ENCODE peak calls at places on chromosome 4, in five cellular contexts. D is cardiac muscle cell, W is lower lobe of right lung, R is lung, X is Caco-2. K is an unnamed sample.

GRCh38 chr4:139419388-139419914 is 34.5 kb upstream of the RAB33B start:
- DNase-seq in D (peak; percentile 92), W (no peak), R (peak; percentile 49), X (no peak), K (peak; percentile 17)

GRCh38 chr4:3688018-3688998 is 77.9 kb upstream of the ADRA2C start:
- DNase-seq in D (no peak), W (no peak), R (no peak), X (no peak), K (no peak)

GRCh38 chr4:112266823-112267222 is 18.9 kb downstream of the TIFA start:
- DNase-seq in D (peak; percentile 54), W (no peak), R (no peak), X (no peak), K (no peak)

GRCh38 chr4:150178161-150178560 is 99.9 kb downstream of the DCLK2 start:
- DNase-seq in D (no peak), W (no peak), R (no peak), X (no peak), K (no peak)

GRCh38 chr4:108651068-108651794 is 832 bp downstream of the OSTC start:
- DNase-seq in D (peak; percentile 63), W (no peak), R (no peak), X (peak; percentile 6), K (no peak)

GRCh38 chr4:105496899-105497298 is 23.0 kb upstream of the PPA2 start:
- DNase-seq in D (no peak), W (no peak), R (no peak), X (peak; percentile 24), K (no peak)

GRCh38 chr4:6471303-6472007 is 959 bp downstream of the PPP2R2C start:
- DNase-seq in D (no peak), W (no peak), R (no peak), X (no peak), K (no peak)

GRCh38 chr4:76087007-76087769 is 12.7 kb downstream of the ART3 start:
- DNase-seq in D (peak; percentile 80), W (no peak), R (no peak), X (peak; percentile 71), K (no peak)

GRCh38 chr4:7434766-7435150 is at the start of gene PSAPL1:
- DNase-seq in D (peak; percentile 81), W (peak; percentile 77), R (peak; percentile 78), X (peak; percentile 79), K (no peak)

GRCh38 chr4:177275999-177276398 is 33.7 kb upstream of the NEIL3 start:
- DNase-seq in D (peak; percentile 20), W (no peak), R (no peak), X (no peak), K (no peak)

GRCh38 chr4:100041646-100042045 is 91.6 kb upstream of the H2AZ1 start:
- DNase-seq in D (no peak), W (no peak), R (no peak), X (no peak), K (no peak)

GRCh38 chr4:8121236-8122015 is 37.2 kb downstream of the ABLIM2 start:
- DNase-seq in D (no peak), W (no peak), R (no peak), X (no peak), K (no peak)

GRCh38 chr4:115159141-115159540 is 45.7 kb upstream of the NDST4 start:
- DNase-seq in D (no peak), W (no peak), R (no peak), X (no peak), K (no peak)

GRCh38 chr4:140612356-140612755 is 43.6 kb upstream of the UCP1 start:
- DNase-seq in D (no peak), W (no peak), R (no peak), X (no peak), K (no peak)

GRCh38 chr4:6446538-6447451 is 25.6 kb downstream of the PPP2R2C start:
- DNase-seq in D (peak; percentile 9), W (no peak), R (no peak), X (no peak), K (no peak)

GRCh38 chr4:60506061-60506460 is 694.1 kb upstream of the ADGRL3 start:
- DNase-seq in D (no peak), W (no peak), R (no peak), X (no peak), K (no peak)

GRCh38 chr4:10006604-10007435 is 14.5 kb downstream of the SLC2A9 start:
- DNase-seq in D (peak; percentile 58), W (peak; percentile 71), R (peak; percentile 76), X (no peak), K (peak; percentile 43)

GRCh38 chr4:138864961-138865720 is 150.4 kb upstream of the NOCT start:
- DNase-seq in D (no peak), W (no peak), R (no peak), X (no peak), K (no peak)

GRCh38 chr4:30722916-30723270 is 2.7 kb downstream of the PCDH7 start:
- DNase-seq in D (no peak), W (no peak), R (no peak), X (no peak), K (peak; percentile 1)

GRCh38 chr4:152734015-152734698 is 45.4 kb downstream of the TIGD4 start:
- DNase-seq in D (no peak), W (no peak), R (no peak), X (no peak), K (no peak)

GRCh38 chr4:20194079-20195013 is 57.4 kb upstream of the SLIT2 start:
- DNase-seq in D (peak; percentile 87), W (no peak), R (no peak), X (no peak), K (no peak)

GRCh38 chr4:169311643-169312365 is 41.0 kb upstream of the SH3RF1 start:
- DNase-seq in D (peak; percentile 81), W (no peak), R (no peak), X (peak; percentile 69), K (no peak)

GRCh38 chr4:155353923-155354540 is 22.7 kb downstream of the MAP9 start:
- DNase-seq in D (peak; percentile 82), W (peak; percentile 70), R (peak; percentile 57), X (peak; percentile 71), K (no peak)

GRCh38 chr4:67403342-67403741 is 142.0 kb downstream of the CENPC start:
- DNase-seq in D (peak; percentile 7), W (no peak), R (no peak), X (no peak), K (no peak)
- H3K4me3 ChIP-seq in D (no peak overlapping the region), W (no peak overlapping the region), R (no peak overlapping the region), X (no peak overlapping the region), K (no peak overlapping the region)

GRCh38 chr4:80202784-80203553 is 5.7 kb downstream of the PRDM8 start:
- DNase-seq in D (peak; percentile 48), W (peak; percentile 59), R (no peak), X (peak; percentile 20), K (peak; percentile 75)
- TF ChIP-seq CTCF in D (no peak), W (no peak), R (no peak), X (no peak), K (no peak)

DNA sequence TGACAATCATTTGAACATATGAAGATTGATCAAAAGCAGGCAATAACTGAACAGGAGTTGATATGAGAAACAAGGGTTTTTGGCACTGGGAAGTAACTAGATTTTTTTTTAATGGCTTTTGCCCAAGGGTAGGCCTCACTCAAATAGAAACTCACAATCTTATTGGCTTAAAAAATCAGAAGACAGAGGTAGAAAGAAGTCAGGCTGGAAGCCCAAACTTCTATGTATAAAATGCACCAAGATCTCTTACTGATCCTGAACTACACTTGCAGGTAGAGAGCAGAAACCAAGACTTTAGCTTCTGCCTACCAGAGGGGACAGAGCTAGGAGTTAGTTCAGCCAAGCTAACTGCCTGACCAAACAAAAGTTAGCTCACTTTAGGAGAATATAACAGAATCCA is 74.9 kb downstream of the ADGRA3 start:
- DNase-seq in D (no peak), W (no peak), R (no peak), X (no peak), K (no peak)
- H3K4me3 ChIP-seq in D (no peak overlapping the region), W (no peak overlapping the region), R (no peak overlapping the region), X (no peak overlapping the region), K (no peak overlapping the region)

DNA sequence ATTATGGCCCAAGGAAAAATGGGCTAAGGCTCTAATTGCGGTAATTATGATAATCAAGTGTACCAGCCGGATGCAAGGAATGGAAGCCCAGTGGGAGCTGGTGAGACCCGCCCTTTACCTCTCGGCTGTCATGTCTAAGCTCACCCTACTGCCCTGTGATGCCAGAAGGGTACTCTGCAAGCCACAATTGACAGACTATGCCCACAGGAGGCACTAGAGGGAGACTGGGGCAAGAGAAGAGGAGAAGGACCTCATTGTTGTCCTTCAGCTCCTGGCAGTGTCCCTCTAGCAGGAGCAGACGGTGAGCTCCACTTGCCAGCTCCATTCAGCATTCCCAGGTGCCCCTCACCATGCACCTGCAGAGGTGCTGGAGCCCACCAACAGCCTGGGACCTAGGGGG is 141.8 kb downstream of the SMIM20 start:
- DNase-seq in D (no peak), W (no peak), R (no peak), X (no peak), K (no peak)
- TF ChIP-seq CTCF in D (no peak), W (no peak), R (no peak), X (no peak), K (peak; percentile 9)

GRCh38 chr4:186685744-186686143 is 37.9 kb downstream of the FAT1 start:
- DNase-seq in D (peak; percentile 84), W (no peak), R (no peak), X (peak; percentile 49), K (no peak)
- H3K4me3 ChIP-seq in D (no peak overlapping the region), W (no peak overlapping the region), R (no peak overlapping the region), X (no peak overlapping the region), K (no peak overlapping the region)

GRCh38 chr4:109662786-109663185 is 40.5 kb downstream of the CASP6 start:
- DNase-seq in D (no peak), W (no peak), R (no peak), X (no peak), K (no peak)

GRCh38 chr4:109657854-109658253 is 45.4 kb downstream of the CASP6 start:
- DNase-seq in D (no peak), W (no peak), R (no peak), X (no peak), K (no peak)

GRCh38 chr4:109655396-109655795 is 47.8 kb downstream of the CASP6 start:
- DNase-seq in D (no peak), W (no peak), R (no peak), X (no peak), K (no peak)

GRCh38 chr4:109658871-109659410 is 44.3 kb downstream of the CASP6 start:
- DNase-seq in D (peak; percentile 24), W (no peak), R (no peak), X (no peak), K (no peak)
- TF ChIP-seq CTCF in D (no peak), W (no peak), R (no peak), X (no peak), K (no peak)

K was measured in GM06990.